ENCODE peak calls at places on chromosomes 3 and 15, in four cellular contexts. H is NCI-H1092 treated with DMSO at 0.1 percent for 48 hours, O is GM20000, F is tibial artery. N is an unnamed sample.

GRCh38 chr3:52314495-52314894 is 1.6 kb upstream of the DNAH1 start:
- DNase-seq in F (no peak), H (no peak), O (no peak), N (no peak)

GRCh38 chr3:129121016-129121791 is 400 bp downstream of the RAB43 start:
- DNase-seq in F (no peak), O (no peak), H (no peak), N (peak; percentile 56)

GRCh38 chr3:78049501-78049900 is 1009.6 kb downstream of the ROBO2 start:
- DNase-seq in H (no peak), O (no peak), F (no peak), N (no peak)

GRCh38 chr3:197847866-197848401 is 56.9 kb downstream of the LRCH3 start:
- DNase-seq in F (no peak), O (peak; percentile 72), H (no peak), N (no peak)

GRCh38 chr15:76999996-77000395 is 5.1 kb downstream of the PSTPIP1 start:
- DNase-seq in F (no peak), O (no peak), H (no peak), N (peak; percentile 40)

GRCh38 chr3:153348457-153349137 is 186.6 kb downstream of the RAP2B start:
- DNase-seq in O (no peak), H (no peak), F (no peak), N (no peak)

GRCh38 chr3:131393056-131393455 is 11.5 kb downstream of the NUDT16 start:
- DNase-seq in O (no peak), H (no peak), F (no peak), N (no peak)

GRCh38 chr15:56772868-56773639 is 39.7 kb upstream of the ZNF280D start:
- DNase-seq in H (peak; percentile 1), O (no peak), F (no peak), N (no peak)

GRCh38 chr3:71421475-71421819 is 162.1 kb downstream of the FOXP1 start:
- DNase-seq in F (no peak), H (no peak), O (no peak), N (no peak)

GRCh38 chr3:13634151-13634550 is 85.2 kb downstream of the FBLN2 start:
- DNase-seq in F (no peak), H (no peak), O (no peak), N (no peak)

GRCh38 chr3:51502562-51502910 is 2.7 kb upstream of the DCAF1 start:
- DNase-seq in O (no peak), H (no peak), F (no peak), N (peak; percentile 55)

GRCh38 chr15:68055224-68055705 is 1.1 kb downstream of the PIAS1 start:
- DNase-seq in H (peak; percentile 16), O (peak; percentile 71), F (peak; percentile 49), N (no peak)

GRCh38 chr3:190265795-190266194 is 56.5 kb downstream of the CLDN1 start:
- DNase-seq in O (no peak), H (no peak), F (no peak), N (no peak)

GRCh38 chr3:147407107-147407494 is 758 bp upstream of the ZIC4 start:
- DNase-seq in O (no peak), F (no peak), H (no peak), N (no peak)

GRCh38 chr3:57164217-57164605 is 942 bp downstream of the IL17RD start:
- DNase-seq in O (no peak), F (peak; percentile 44), H (no peak), N (peak; percentile 58)

GRCh38 chr3:45479627-45480026 is 91.3 kb downstream of the LARS2 start:
- DNase-seq in F (no peak), H (no peak), O (no peak), N (no peak)

GRCh38 chr15:39942101-39942752 is 8.3 kb downstream of the EIF2AK4 start:
- DNase-seq in H (no peak), O (no peak), F (no peak), N (no peak)

GRCh38 chr3:82038536-82038935 is 277.1 kb upstream of the GBE1 start:
- DNase-seq in F (no peak), O (no peak), H (peak; percentile 1), N (no peak)

GRCh38 chr15:74497584-74497983 is 36.6 kb upstream of the UBL7 start:
- DNase-seq in O (no peak), H (peak; percentile 86), F (no peak), N (no peak)

GRCh38 chr15:33119865-33120264 is 74.6 kb downstream of the FMN1 start:
- DNase-seq in F (no peak), O (no peak), H (no peak), N (no peak)

GRCh38 chr3:139288266-139288821 is 55.5 kb upstream of the MRPS22 start:
- DNase-seq in F (no peak), H (no peak), O (no peak), N (peak; percentile 50)

GRCh38 chr3:171192176-171192854 is 165.8 kb upstream of the SLC2A2 start:
- DNase-seq in F (no peak), H (peak; percentile 76), O (no peak), N (no peak)

GRCh38 chr3:146044046-146044445 is 116.9 kb downstream of the PLOD2 start:
- DNase-seq in O (no peak), F (no peak), H (no peak), N (no peak)

GRCh38 chr15:73325191-73325980 is 43.4 kb downstream of the HCN4 start:
- DNase-seq in H (no peak), O (peak; percentile 69), F (no peak), N (peak; percentile 57)

GRCh38 chr3:159619341-159619885 is 369.2 kb upstream of the IL12A start:
- DNase-seq in O (no peak), F (no peak), H (peak; percentile 9), N (no peak)

GRCh38 chr15:63038926-63039673 is 3.4 kb upstream of the TPM1 start:
- DNase-seq in F (no peak), H (no peak), O (no peak), N (no peak)

GRCh38 chr3:50269977-50270413 is 1.0 kb downstream of the SEMA3B start:
- DNase-seq in F (no peak), O (no peak), H (no peak), N (peak; percentile 55)

GRCh38 chr15:44092221-44092620 is 102.8 kb downstream of the FRMD5 start:
- DNase-seq in H (no peak), F (no peak), O (no peak), N (no peak)

GRCh38 chr3:177123820-177124219 is 73.5 kb downstream of the TBL1XR1 start:
- DNase-seq in H (no peak), F (no peak), O (no peak), N (no peak)

GRCh38 chr15:35557544-35557943 is 11.6 kb upstream of the DPH6 start:
- DNase-seq in H (no peak), O (no peak), F (no peak), N (no peak)

GRCh38 chr15:100880139-100880896 is 687 bp downstream of the ALDH1A3 start:
- DNase-seq in H (no peak), F (no peak), O (peak; percentile 43), N (no peak)

GRCh38 chr15:63166219-63166618 is 8.9 kb upstream of the RPS27L start:
- DNase-seq in O (no peak), H (no peak), F (no peak), N (no peak)

GRCh38 chr15:57251308-57251707 is 125.0 kb upstream of the CGNL1 start:
- DNase-seq in O (no peak), H (no peak), F (no peak), N (no peak)

GRCh38 chr3:142578309-142579223 is at the start of gene ATR:
- DNase-seq in H (peak; percentile 94), F (peak; percentile 95), O (peak; percentile 92), N (peak; percentile 99)

GRCh38 chr3:104190681-104191080 is 1176.0 kb upstream of the ALCAM start:
- DNase-seq in H (no peak), F (no peak), O (no peak), N (no peak)

N was measured in aorta.